ENCODE peak calls at places on chromosome 19, in five cellular contexts. G is skeletal muscle cell, U is ureter, L is spleen, T is LoVo. X is an unnamed sample.

GRCh38 chr19:1324792-1325567 is 39.3 kb downstream of the EFNA2 start:
- DNase-seq in G (peak), U (peak), L (no peak), T (peak), X (peak)

GRCh38 chr19:30229524-30230174 is 142.5 kb upstream of the ZNF536 start:
- DNase-seq in G (no peak), U (no peak), L (no peak), T (no peak), X (no peak)

GRCh38 chr19:36605101-36605838 is at the start of gene ZNF382:
- DNase-seq in G (peak), U (peak), L (peak), T (no peak), X (peak)

GRCh38 chr19:45293682-45294081 is 29.0 kb downstream of the CKM start:
- DNase-seq in G (no peak), U (no peak), L (no peak), T (no peak), X (no peak)

GRCh38 chr19:7881910-7882309 is 6.4 kb upstream of the LRRC8E start:
- DNase-seq in G (no peak), U (no peak), L (no peak), T (no peak), X (no peak)

GRCh38 chr19:38711726-38712153 is 32.5 kb downstream of the CAPN12 start:
- DNase-seq in G (peak), U (no peak), L (no peak), T (no peak), X (no peak)

GRCh38 chr19:14654786-14655185 is 19.9 kb downstream of the ADGRE3 start:
- DNase-seq in G (no peak), U (no peak), L (no peak), T (no peak), X (no peak)

GRCh38 chr19:19423322-19423721 is 17.8 kb downstream of the GATAD2A start:
- DNase-seq in G (no peak), U (no peak), L (peak), T (no peak), X (no peak)

GRCh38 chr19:4984448-4984990 is 15.6 kb downstream of the KDM4B start:
- DNase-seq in G (no peak), U (no peak), L (no peak), T (no peak), X (no peak)

GRCh38 chr19:30373593-30373992 is 1.4 kb downstream of the ZNF536 start:
- DNase-seq in G (no peak), U (no peak), L (no peak), T (no peak), X (no peak)

GRCh38 chr19:6481541-6482342 is at the start of gene DENND1C:
- DNase-seq in G (no peak), U (no peak), L (peak), T (no peak), X (peak)

GRCh38 chr19:30227661-30228112 is 144.5 kb upstream of the ZNF536 start:
- DNase-seq in G (no peak), U (peak), L (peak), T (no peak), X (peak)